ENCODE peak calls at places on chromosome 14, in nine cellular contexts. I, L, E, D, B, J, R, T and F are unnamed samples.
A peak's percentile ranks its signal among the peaks of the same experiment; 100 is the strongest.

GRCh38 chr14:53399057-53399456 is 245.9 kb upstream of the DDHD1 start:
- DNase-seq in R (no peak), I (no peak), L (no peak), T (no peak), B (no peak), E (no peak), D (peak; percentile 24), J (no peak), F (no peak)

GRCh38 chr14:22070119-22070982 is 396.7 kb upstream of the OR4E1 start:
- DNase-seq in D (no peak), I (no peak), E (peak; percentile 31), B (no peak), R (no peak), J (no peak), T (no peak), L (no peak), F (peak; percentile 37)

GRCh38 chr14:69699743-69700309 is 67.1 kb upstream of the SRSF5 start:
- DNase-seq in B (no peak), E (no peak), L (no peak), I (peak; percentile 48), R (no peak), J (no peak), T (no peak), D (no peak), F (no peak)

GRCh38 chr14:77864580-77864979 is 64.7 kb downstream of the ADCK1 start:
- DNase-seq in J (no peak), B (no peak), D (no peak), I (no peak), E (no peak), R (no peak), L (no peak), T (no peak), F (no peak)

GRCh38 chr14:73553845-73554244 is 4.9 kb downstream of the HEATR4 start:
- DNase-seq in E (no peak), J (no peak), L (no peak), D (no peak), R (no peak), T (no peak), B (no peak), I (no peak), F (no peak)

GRCh38 chr14:22733829-22734228 is 32.7 kb upstream of the OXA1L start:
- DNase-seq in L (no peak), R (no peak), J (no peak), E (no peak), T (no peak), B (no peak), I (no peak), D (no peak), F (no peak)

GRCh38 chr14:89926709-89927108 is 27.8 kb downstream of the EFCAB11 start:
- DNase-seq in I (no peak), E (no peak), D (no peak), J (no peak), T (peak; percentile 24), L (no peak), B (no peak), R (no peak), F (no peak)

GRCh38 chr14:72434856-72435255 is 459.0 kb downstream of the DPF3 start:
- DNase-seq in L (no peak), B (no peak), J (no peak), R (no peak), E (no peak), I (no peak), T (no peak), D (no peak), F (no peak)

GRCh38 chr14:77646907-77647306 is 30.5 kb upstream of the SPTLC2 start:
- DNase-seq in B (no peak), R (no peak), J (no peak), D (no peak), L (no peak), E (no peak), T (no peak), I (no peak), F (no peak)

GRCh38 chr14:104277416-104278213 is 139.2 kb downstream of the KIF26A start:
- DNase-seq in T (no peak), R (no peak), D (no peak), B (peak; percentile 21), E (peak; percentile 4), I (peak; percentile 22), L (no peak), J (no peak), F (peak; percentile 11)

GRCh38 chr14:35380794-35381193 is 23.8 kb downstream of the NFKBIA start:
- DNase-seq in J (no peak), T (no peak), D (peak; percentile 70), B (no peak), R (no peak), I (no peak), E (peak; percentile 78), L (no peak), F (peak; percentile 69)

GRCh38 chr14:39426605-39427004 is 5.6 kb downstream of the FBXO33 start:
- DNase-seq in I (no peak), J (no peak), T (peak; percentile 56), E (no peak), R (no peak), B (no peak), L (no peak), D (peak; percentile 51), F (no peak)

GRCh38 chr14:85223667-85224066 is 306.3 kb upstream of the FLRT2 start:
- DNase-seq in D (no peak), R (no peak), T (no peak), E (no peak), I (no peak), L (no peak), J (no peak), B (no peak), F (no peak)

GRCh38 chr14:76977793-76978730 is 50.4 kb downstream of the IRF2BPL start:
- DNase-seq in L (peak; percentile 86), J (peak; percentile 81), I (peak; percentile 41), R (peak; percentile 29), B (peak; percentile 59), D (no peak), T (peak; percentile 52), E (peak; percentile 46), F (peak; percentile 84)

GRCh38 chr14:30223385-30223785 is 295.7 kb upstream of the PRKD1 start:
- DNase-seq in T (peak; percentile 71), J (no peak), L (peak; percentile 79), R (peak; percentile 74), E (peak; percentile 11), B (peak; percentile 49), D (peak; percentile 46), I (peak; percentile 90), F (peak; percentile 74)

GRCh38 chr14:50758945-50759344 is 72.0 kb downstream of the NIN start:
- DNase-seq in T (no peak), J (no peak), E (no peak), L (no peak), D (no peak), B (no peak), I (no peak), R (no peak), F (no peak)

GRCh38 chr14:29410581-29410980 is 517.1 kb downstream of the PRKD1 start:
- DNase-seq in B (no peak), D (no peak), E (no peak), R (no peak), T (no peak), I (no peak), L (no peak), J (no peak), F (no peak)

GRCh38 chr14:83757896-83758295 is 1772.0 kb upstream of the FLRT2 start:
- DNase-seq in T (no peak), L (no peak), R (no peak), B (no peak), E (no peak), I (no peak), J (no peak), D (no peak), F (no peak)

GRCh38 chr14:59852350-59852749 is 18.2 kb downstream of the RTN1 start:
- DNase-seq in B (no peak), I (no peak), T (no peak), D (no peak), R (no peak), J (no peak), E (no peak), L (no peak), F (no peak)

DNA sequence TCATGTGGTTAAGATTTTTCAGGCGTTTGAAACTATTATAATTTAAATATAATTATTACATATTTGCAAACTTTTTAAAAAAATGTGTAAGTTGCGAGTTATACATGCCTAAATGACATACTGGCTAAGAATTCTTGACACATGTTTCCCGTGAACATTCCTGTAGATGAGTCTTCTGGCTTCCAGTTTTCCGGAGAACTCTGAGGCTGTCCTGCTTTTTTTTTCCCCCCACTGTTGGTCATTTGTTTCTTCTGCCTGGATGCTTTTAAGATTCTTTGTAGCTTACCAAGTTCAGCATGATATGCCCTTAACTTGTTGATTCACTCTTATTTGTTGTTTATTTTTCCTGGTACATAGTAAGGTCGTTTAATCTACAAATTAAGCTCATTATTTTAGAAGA is 32.6 kb downstream of the ARHGAP5 start:
- DNase-seq in I (no peak), L (no peak), D (no peak), R (no peak), J (no peak), B (no peak), E (no peak), T (no peak), F (no peak)
- TF ChIP-seq EP300 in I (no peak), L (no peak), D (no peak), R (no peak), J (no peak), B (no peak), E (no peak), T (no peak), F (no peak)

GRCh38 chr14:103260629-103261124 is 73.4 kb upstream of the EIF5 start:
- DNase-seq in I (peak; percentile 67), D (peak; percentile 51), J (no peak), T (no peak), R (peak; percentile 32), L (no peak), E (peak; percentile 54), B (peak; percentile 49), F (no peak)
- TF ChIP-seq EP300 in I (no peak), D (no peak), J (no peak), T (no peak), R (no peak), L (no peak), E (no peak), B (no peak), F (no peak)

DNA sequence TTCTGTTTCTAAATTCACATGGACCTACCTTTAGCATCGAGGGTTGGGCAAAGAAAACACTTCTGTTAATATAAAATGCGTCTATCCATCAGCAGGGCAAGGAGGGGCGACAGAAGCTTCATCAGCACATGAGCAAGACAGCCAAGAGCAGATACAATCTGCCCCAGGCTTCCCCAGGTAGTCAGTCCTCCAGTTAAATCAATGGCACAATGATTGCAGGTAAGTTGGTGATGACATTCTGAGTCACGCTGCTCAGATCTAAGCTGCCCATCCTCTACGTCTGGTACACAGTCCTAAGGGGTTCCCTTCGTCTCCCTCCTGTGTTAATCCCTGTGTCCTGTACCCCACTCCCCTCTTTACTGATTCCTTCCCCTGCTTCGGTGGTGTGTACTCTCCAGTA is 38.8 kb downstream of the MAP3K9 start:
- DNase-seq in E (no peak), R (no peak), J (no peak), D (no peak), B (no peak), T (no peak), L (no peak), I (no peak), F (no peak)
- TF ChIP-seq EP300 in E (no peak), R (no peak), J (no peak), D (no peak), B (no peak), T (no peak), L (no peak), I (no peak), F (no peak)

DNA sequence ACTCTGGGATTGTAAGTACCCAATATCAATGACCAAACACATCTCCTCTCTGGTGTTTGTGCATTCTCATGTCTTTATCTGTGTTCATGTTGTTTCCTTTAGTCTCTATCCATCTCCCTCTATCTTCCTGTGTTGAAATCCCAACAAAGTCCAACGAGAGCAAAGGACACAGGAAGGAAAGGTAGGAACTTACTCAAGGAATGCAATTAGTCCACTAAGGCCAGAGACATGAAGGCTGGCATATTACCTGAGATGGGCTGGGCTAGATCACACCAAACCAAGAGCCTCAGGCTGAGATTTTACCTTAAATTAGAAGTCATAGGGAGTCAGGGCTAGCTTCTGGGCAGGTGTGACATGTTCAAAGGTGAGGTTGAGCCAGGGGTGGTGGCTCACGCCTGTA is 14.3 kb upstream of the LGALS3 start:
- DNase-seq in J (no peak), I (no peak), L (no peak), R (no peak), D (no peak), T (peak; percentile 60), E (no peak), B (no peak), F (no peak)
- TF ChIP-seq EP300 in J (no peak), I (no peak), L (no peak), R (no peak), D (no peak), T (peak; percentile 46), E (no peak), B (no peak), F (no peak)